ENCODE peak calls at places on chromosome 9, in seven cellular contexts. O is IMR-90, B is uterus, E is A549, N is upper lobe of left lung, A is heart left ventricle, J is adrenal gland. C is an unnamed sample.

GRCh38 chr9:1647776-1648175 is 367.4 kb upstream of the SMARCA2 start:
- DNase-seq in O (no peak), B (no peak), E (peak), N (no peak), A (no peak), J (peak), C (no peak)

GRCh38 chr9:83013261-83013610 is 49.7 kb downstream of the RASEF start:
- DNase-seq in O (peak), B (no peak), E (peak), N (no peak), A (no peak), J (no peak), C (no peak)

GRCh38 chr9:6715755-6716643 is 41.8 kb upstream of the KDM4C start:
- DNase-seq in O (no peak), B (peak), E (peak), N (peak), A (peak), J (peak), C (peak)

GRCh38 chr9:4289411-4290380 is 10.2 kb downstream of the GLIS3 start:
- DNase-seq in O (peak), B (no peak), E (peak), N (no peak), A (no peak), J (no peak), C (no peak)

GRCh38 chr9:131984564-131984963 is 95.1 kb downstream of the MED27 start:
- DNase-seq in O (peak), B (no peak), E (no peak), N (no peak), A (no peak), J (no peak), C (no peak)

GRCh38 chr9:13804532-13804931 is 509.4 kb downstream of the NFIB start:
- DNase-seq in O (peak), B (no peak), E (no peak), N (no peak), A (no peak), J (no peak), C (no peak)

GRCh38 chr9:110891760-110892159 is 146.5 kb downstream of the LPAR1 start:
- DNase-seq in O (peak), B (no peak), E (peak), N (no peak), A (no peak), J (no peak), C (no peak)

GRCh38 chr9:31799953-31800609 is 584.4 kb upstream of the ACO1 start:
- DNase-seq in O (no peak), B (no peak), E (peak), N (no peak), A (no peak), J (no peak), C (no peak)

GRCh38 chr9:112541690-112542089 is 55.1 kb downstream of the KIAA1958 start:
- DNase-seq in O (peak), B (peak), E (no peak), N (no peak), A (no peak), J (peak), C (no peak)

GRCh38 chr9:16727452-16728127 is 142.9 kb downstream of the BNC2 start:
- DNase-seq in O (peak), B (no peak), E (no peak), N (no peak), A (no peak), J (no peak), C (no peak)

GRCh38 chr9:105171589-105171988 is 72.9 kb upstream of the SLC44A1 start:
- DNase-seq in O (no peak), B (no peak), E (no peak), N (no peak), A (no peak), J (no peak), C (no peak)

GRCh38 chr9:98159301-98159700 is 33.1 kb downstream of the CORO2A start:
- DNase-seq in O (no peak), B (no peak), E (no peak), N (no peak), A (no peak), J (no peak), C (no peak)

GRCh38 chr9:102069969-102070368 is 331.5 kb upstream of the GRIN3A start:
- DNase-seq in O (no peak), B (no peak), E (no peak), N (no peak), A (no peak), J (peak), C (no peak)

GRCh38 chr9:131762356-131762932 is 22.6 kb upstream of the RAPGEF1 start:
- DNase-seq in O (peak), B (peak), E (peak), N (peak), A (peak), J (peak), C (peak)

GRCh38 chr9:137384116-137384756 is 38.7 kb downstream of the EXD3 start:
- DNase-seq in O (peak), B (no peak), E (no peak), N (peak), A (peak), J (peak), C (no peak)

GRCh38 chr9:14942037-14942436 is 31.8 kb upstream of the FREM1 start:
- DNase-seq in O (no peak), B (peak), E (no peak), N (no peak), A (no peak), J (no peak), C (no peak)

GRCh38 chr9:117073539-117074336 is 341.1 kb downstream of the ASTN2 start:
- DNase-seq in O (no peak), B (no peak), E (peak), N (no peak), A (no peak), J (no peak), C (peak)

GRCh38 chr9:72894342-72894741 is 58.5 kb downstream of the ALDH1A1 start:
- DNase-seq in O (peak), B (no peak), E (no peak), N (no peak), A (no peak), J (no peak), C (no peak)

GRCh38 chr9:134410078-134410834 is 84.0 kb downstream of the RXRA start:
- DNase-seq in O (no peak), B (no peak), E (peak), N (peak), A (no peak), J (no peak), C (no peak)

GRCh38 chr9:3244963-3245653 is 280.7 kb downstream of the RFX3 start:
- DNase-seq in O (no peak), B (no peak), E (no peak), N (no peak), A (no peak), J (no peak), C (no peak)

GRCh38 chr9:12813960-12814876 is 39.4 kb downstream of the LURAP1L start:
- DNase-seq in O (peak), B (peak), E (peak), N (no peak), A (peak), J (peak), C (peak)

GRCh38 chr9:122221223-122221811 is 7.4 kb downstream of the LHX6 start:
- DNase-seq in O (no peak), B (no peak), E (no peak), N (peak), A (no peak), J (no peak), C (no peak)

GRCh38 chr9:127567119-127567897 is 44.8 kb upstream of the STXBP1 start:
- DNase-seq in O (peak), B (peak), E (peak), N (peak), A (peak), J (peak), C (peak)
- TF ChIP-seq POLR2A in O (no peak), B (no peak), E (no peak), N (peak), A (no peak), J (peak), C (no peak)

DNA sequence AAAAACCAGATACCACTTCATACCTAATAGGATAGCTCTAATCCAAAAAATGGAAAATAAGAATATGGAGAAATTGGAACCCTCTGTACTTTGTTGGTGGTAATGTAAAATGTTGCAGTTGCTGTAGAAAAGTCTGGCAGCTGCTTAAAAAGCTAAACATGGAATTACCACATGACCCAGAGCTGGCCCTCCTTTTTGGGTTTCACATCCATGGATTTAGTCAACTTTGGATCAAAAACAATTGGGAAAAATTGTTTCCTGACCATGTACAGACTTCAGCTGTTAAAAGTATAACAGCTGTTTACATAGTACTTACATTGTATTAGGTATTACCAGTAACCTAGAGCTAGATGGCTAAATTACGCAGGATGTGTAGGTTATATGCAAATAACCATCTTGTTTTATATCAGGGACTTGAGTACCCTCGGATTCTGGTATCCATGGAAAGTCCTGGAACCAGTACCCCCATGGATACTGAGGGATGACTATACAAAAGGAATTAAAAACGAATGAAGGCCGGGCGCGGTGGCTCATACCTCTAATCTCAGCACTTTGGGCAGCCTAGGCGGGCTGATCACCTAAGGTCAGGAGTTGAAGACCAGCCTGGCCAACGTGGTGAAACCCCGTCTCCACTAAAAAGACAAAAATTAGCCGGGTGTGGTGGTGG is 15.9 kb downstream of the DNAJA1 start:
- DNase-seq in O (no peak), B (no peak), E (no peak), N (no peak), A (no peak), J (no peak), C (no peak)
- H3K27ac ChIP-seq in O (no peak), B (no peak), E (no peak), N (no peak), A (no peak), J (no peak), C (no peak)

GRCh38 chr9:120855827-120856636 is 13.3 kb upstream of the PSMD5 start:
- DNase-seq in O (no peak), B (no peak), E (no peak), N (no peak), A (no peak), J (no peak), C (no peak)
- TF ChIP-seq POLR2A in O (no peak), B (no peak), E (no peak), N (no peak), A (no peak), J (no peak), C (no peak)

DNA sequence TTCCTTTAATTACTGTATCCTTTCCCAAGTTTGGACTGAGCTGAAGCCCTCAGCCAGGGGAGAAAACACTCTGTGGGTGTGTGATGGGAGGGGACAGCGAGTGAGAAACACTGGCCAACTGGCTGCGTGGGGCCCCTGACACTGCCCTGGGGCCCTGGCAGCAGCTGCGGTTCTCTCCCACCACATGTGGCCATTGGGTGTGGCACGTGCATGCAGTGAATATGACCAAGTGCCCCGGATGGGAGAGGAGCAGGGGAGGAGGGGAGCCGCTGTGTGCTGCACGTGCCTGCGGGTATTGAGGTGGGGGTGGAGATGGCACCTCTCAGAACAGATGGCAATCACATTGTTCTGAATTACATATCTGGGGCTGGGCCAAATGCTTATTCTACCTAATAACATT is 242.5 kb upstream of the PCSK5 start:
- DNase-seq in O (no peak), B (no peak), E (no peak), N (peak), A (no peak), J (no peak), C (no peak)
- H3K27ac ChIP-seq in O (no peak), B (no peak), E (no peak), N (no peak), A (no peak), J (no peak), C (no peak)

DNA sequence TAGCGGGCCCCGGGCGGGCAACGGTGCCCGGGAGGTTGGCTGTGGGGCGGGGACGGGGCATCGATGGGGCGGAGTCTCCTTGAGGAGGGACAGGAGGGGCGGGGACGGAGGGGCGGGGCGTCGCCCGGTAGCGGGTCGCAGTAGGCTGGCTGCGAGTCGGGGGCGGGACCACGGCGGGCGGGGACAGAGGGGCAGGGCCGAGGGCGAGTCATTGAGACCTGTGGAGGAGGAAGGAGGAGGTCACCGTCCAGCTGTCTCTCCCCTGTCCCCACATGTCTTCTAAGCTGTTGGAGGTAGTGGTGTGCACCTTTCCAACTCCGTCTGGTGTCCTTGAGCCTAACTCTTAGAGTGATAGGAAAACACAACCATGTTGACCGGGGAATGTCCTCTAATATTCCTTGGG is at the start of gene CRAT:
- DNase-seq in O (peak), B (peak), E (peak), N (peak), A (peak), J (peak), C (peak)
- TF ChIP-seq POLR2A in O (peak), B (peak), E (peak), N (peak), A (peak), J (peak), C (peak)

DNA sequence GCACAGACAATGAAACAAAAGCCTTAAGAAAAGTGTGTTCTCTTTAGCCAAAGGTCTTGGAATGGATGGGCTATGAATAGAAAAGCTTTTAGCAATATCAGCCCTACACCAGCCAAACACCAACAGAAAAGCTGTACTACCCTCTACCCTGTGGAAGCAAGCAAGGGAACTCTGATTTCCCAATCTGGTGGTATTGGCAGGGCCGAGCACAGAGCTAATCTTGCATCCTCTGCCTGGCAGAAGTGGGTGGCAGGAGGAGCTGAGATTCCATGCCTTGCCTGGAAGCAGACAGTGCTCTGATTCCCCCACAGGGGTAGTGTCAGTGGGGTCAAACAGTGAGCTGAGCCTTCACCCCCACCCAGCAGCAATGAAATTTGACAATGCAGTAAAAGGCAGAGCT is 29.6 kb upstream of the ZNF782 start:
- DNase-seq in O (no peak), B (no peak), E (no peak), N (no peak), A (no peak), J (no peak), C (no peak)
- H3K27ac ChIP-seq in O (no peak), B (no peak), E (peak), N (no peak), A (no peak), J (no peak), C (no peak)

GRCh38 chr9:113587471-113588031 is 124.0 kb downstream of the RGS3 start:
- DNase-seq in O (peak), B (peak), E (no peak), N (no peak), A (peak), J (no peak), C (no peak)
- TF ChIP-seq POLR2A in O (no peak), B (no peak), E (no peak), N (no peak), A (no peak), J (no peak), C (no peak)

GRCh38 chr9:21972361-21972760 is 21.8 kb downstream of the CDKN2A start:
- DNase-seq in O (no peak), B (no peak), E (no peak), N (no peak), A (no peak), J (no peak), C (no peak)

GRCh38 chr9:21974542-21975409 is 19.4 kb downstream of the CDKN2A start:
- DNase-seq in O (peak), B (no peak), E (no peak), N (peak), A (peak), J (peak), C (no peak)

GRCh38 chr9:21976334-21976875 is 17.8 kb downstream of the CDKN2A start:
- DNase-seq in O (no peak), B (no peak), E (no peak), N (no peak), A (no peak), J (no peak), C (no peak)

GRCh38 chr9:21970800-21971620 is 23.2 kb downstream of the CDKN2A start:
- DNase-seq in O (no peak), B (no peak), E (no peak), N (peak), A (no peak), J (no peak), C (no peak)

DNA sequence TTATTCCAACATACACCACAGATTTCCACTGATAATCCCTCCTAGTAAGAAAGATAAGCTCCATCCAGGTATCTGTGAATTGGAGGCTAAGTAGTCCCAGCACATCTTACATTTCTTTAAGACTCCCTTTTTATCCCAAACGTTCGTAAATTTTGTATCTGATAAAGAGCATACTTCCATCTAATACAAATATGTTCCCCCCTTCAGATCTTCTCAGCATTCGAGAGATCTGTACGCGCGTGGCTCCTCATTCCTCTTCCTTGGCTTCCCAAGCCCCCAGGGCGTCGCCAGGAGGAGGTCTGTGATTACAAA is 20.0 kb downstream of the CDKN2A start:
- DNase-seq in O (no peak), B (no peak), E (no peak), N (no peak), A (no peak), J (no peak), C (no peak)
- H3K27ac ChIP-seq in O (peak), B (no peak), E (no peak), N (no peak), A (no peak), J (no peak), C (no peak)

GRCh38 chr9:115035872-115036612 is 81.9 kb downstream of the TNC start:
- DNase-seq in O (peak), B (no peak), E (no peak), N (no peak), A (no peak), J (no peak), C (no peak)
- TF ChIP-seq POLR2A in O (no peak), B (no peak), E (no peak), N (no peak), A (no peak), J (no peak), C (no peak)

DNA sequence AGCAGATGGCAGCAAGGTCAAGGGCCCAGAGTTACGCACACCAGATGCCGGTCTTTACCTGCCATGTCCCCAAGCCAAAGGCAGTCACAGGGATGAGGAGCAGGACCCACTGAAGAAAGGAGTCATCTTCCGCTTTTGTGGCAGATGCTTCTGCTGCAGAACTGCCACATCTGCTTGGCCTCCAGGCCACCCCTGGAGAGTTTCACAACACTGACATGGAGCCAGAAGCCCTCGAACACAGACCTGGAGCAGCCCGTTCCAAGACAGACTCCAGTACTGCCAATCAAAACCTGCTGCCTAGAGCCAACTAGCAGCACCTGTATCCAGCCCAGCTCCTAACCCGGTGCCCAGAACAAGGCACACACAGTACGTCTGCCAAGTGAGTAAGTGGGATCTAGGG is 1.5 kb downstream of the SURF1 start:
- DNase-seq in O (no peak), B (no peak), E (no peak), N (no peak), A (no peak), J (no peak), C (no peak)
- H3K27ac ChIP-seq in O (no peak), B (no peak), E (no peak), N (no peak), A (no peak), J (no peak), C (no peak)

C was measured in testis.